ENCODE peak calls at places on chromosomes 7 and 10, in nine cellular contexts. L is kidney epithelial cell; I is CD4-positive, alpha-beta memory T cell; Y is tibial artery; B is thoracic aorta; X is sigmoid colon; P is OCI-LY7; O is left ventricle myocardium inferior; K is heart left ventricle. M is an unnamed sample.

GRCh38 chr7:69283421-69283820 is 314.9 kb upstream of the AUTS2 start:
- DNase-seq in O (no peak), P (no peak), X (no peak), K (no peak), I (no peak), B (no peak), L (no peak), Y (no peak), M (no peak)

GRCh38 chr10:119651514-119652327 is 541 bp downstream of the BAG3 start:
- DNase-seq in X (peak; percentile 69), B (no peak), Y (peak; percentile 69), P (no peak), I (no peak), L (no peak), K (no peak), O (peak; percentile 22), M (no peak)

GRCh38 chr7:90455163-90456030 is 14.0 kb upstream of the PTTG1IP2 start:
- DNase-seq in O (no peak), K (no peak), Y (no peak), L (peak; percentile 9), B (no peak), P (peak; percentile 33), I (no peak), X (no peak), M (no peak)

GRCh38 chr7:1693991-1694524 is 24.0 kb downstream of the ELFN1 start:
- DNase-seq in P (no peak), L (peak; percentile 18), I (no peak), O (peak; percentile 20), Y (peak; percentile 54), X (peak; percentile 46), B (no peak), K (peak; percentile 38), M (peak; percentile 54)

GRCh38 chr10:72784551-72785421 is 92.8 kb downstream of the MCU start:
- DNase-seq in K (peak; percentile 64), P (no peak), B (no peak), Y (peak; percentile 72), L (peak; percentile 51), X (peak; percentile 65), I (no peak), O (peak; percentile 40), M (peak; percentile 73)

GRCh38 chr7:113824117-113824823 is 94.5 kb downstream of the PPP1R3A start:
- DNase-seq in L (no peak), K (peak; percentile 28), P (no peak), O (no peak), B (no peak), X (no peak), I (no peak), Y (no peak), M (no peak)

GRCh38 chr7:134669845-134670373 is 23.3 kb downstream of the BPGM start:
- DNase-seq in B (no peak), L (peak; percentile 89), P (peak; percentile 10), X (no peak), K (peak; percentile 59), Y (peak; percentile 67), I (peak; percentile 94), O (no peak), M (peak; percentile 89)

GRCh38 chr7:148563583-148564274 is 26.8 kb upstream of the C7orf33 start:
- DNase-seq in K (no peak), Y (no peak), L (no peak), X (no peak), O (no peak), B (no peak), I (no peak), P (no peak), M (no peak)

GRCh38 chr10:124242365-124242764 is 149.0 kb upstream of the CHST15 start:
- DNase-seq in L (no peak), K (no peak), O (no peak), B (no peak), Y (no peak), P (no peak), X (peak; percentile 45), I (no peak), M (no peak)

GRCh38 chr10:52213511-52213831 is 100.6 kb upstream of the DKK1 start:
- DNase-seq in B (no peak), X (no peak), K (peak; percentile 36), L (no peak), Y (no peak), I (no peak), P (no peak), O (no peak), M (no peak)

GRCh38 chr10:70575874-70576802 is 26.4 kb downstream of the PRF1 start:
- DNase-seq in X (peak; percentile 67), K (peak; percentile 69), B (no peak), P (peak; percentile 92), I (no peak), Y (peak; percentile 67), L (peak; percentile 77), O (peak; percentile 57), M (no peak)

GRCh38 chr7:74215921-74216320 is 6.1 kb downstream of the LAT2 start:
- DNase-seq in P (no peak), X (no peak), K (no peak), O (no peak), B (no peak), Y (no peak), I (no peak), L (no peak), M (no peak)

GRCh38 chr10:11147723-11148122 is 130.1 kb downstream of the CELF2 start:
- DNase-seq in Y (no peak), O (no peak), K (no peak), L (no peak), P (peak; percentile 16), B (no peak), X (no peak), I (peak; percentile 62), M (no peak)

DNA sequence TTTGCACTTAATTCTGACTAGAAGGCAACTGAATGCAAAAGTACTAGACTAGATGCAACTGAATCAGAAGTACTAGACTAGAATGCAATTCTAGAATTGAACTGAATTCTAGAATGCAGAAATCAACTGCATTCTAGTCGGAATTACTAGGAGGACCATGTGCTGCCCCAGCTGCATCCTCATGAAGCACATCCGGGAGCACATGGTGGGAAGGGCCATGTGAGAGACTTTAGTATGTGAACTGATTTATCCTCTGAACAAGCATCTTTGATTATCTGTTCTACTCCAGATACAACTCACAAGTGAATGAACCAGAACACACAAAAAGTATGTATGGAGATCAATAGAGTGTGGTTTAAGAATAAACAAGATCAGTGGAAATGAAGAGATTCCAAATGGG is 115.1 kb downstream of the GALNT11 start:
- DNase-seq in K (no peak), Y (no peak), I (no peak), L (no peak), P (no peak), X (no peak), B (no peak), O (no peak), M (no peak)
- H3K36me3 ChIP-seq in K (peaks cover 60% of the 10 kb centered on the region), Y (peaks cover 67% of the 10 kb centered on the region), I (peaks cover 46% of the 10 kb centered on the region), L (peaks cover 2% of the 10 kb centered on the region), P (peaks cover 99% of the 10 kb centered on the region), X (peaks cover 41% of the 10 kb centered on the region), B (peaks cover 40% of the 10 kb centered on the region), O (peaks cover 70% of the 10 kb centered on the region), M (peaks cover 74% of the 10 kb centered on the region)

GRCh38 chr7:141421306-141421705 is 129.9 kb upstream of the AGK start:
- DNase-seq in L (no peak), Y (no peak), O (no peak), X (no peak), I (no peak), B (no peak), K (no peak), P (no peak), M (no peak)
- H3K4me3 ChIP-seq in L (no peak overlapping the region), Y (no peak overlapping the region), O (no peak overlapping the region), X (no peak overlapping the region), I (no peak overlapping the region), B (no peak overlapping the region), K (no peak overlapping the region), P (no peak overlapping the region), M (no peak overlapping the region)

DNA sequence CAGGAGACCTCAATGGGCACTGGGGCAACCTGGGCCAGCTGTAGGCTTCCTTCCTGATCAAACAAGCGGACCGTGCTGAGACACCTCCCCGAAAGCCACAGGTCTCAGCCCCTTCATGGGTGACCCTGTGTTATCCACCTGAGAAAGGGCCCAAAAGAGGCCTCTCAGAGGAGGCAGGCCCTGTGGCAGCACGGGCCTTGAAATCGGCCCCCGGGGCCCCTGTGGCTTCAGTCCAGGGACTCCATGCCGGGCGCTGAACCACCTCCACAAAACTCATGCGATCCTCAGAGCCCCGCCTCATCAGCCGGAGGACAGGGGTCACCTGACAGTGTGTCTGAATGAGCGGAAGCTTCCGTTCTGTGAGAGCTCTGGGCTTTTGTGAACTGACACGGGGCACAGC is 307.1 kb downstream of the PAXIP1 start:
- DNase-seq in L (no peak), B (no peak), O (no peak), K (no peak), I (no peak), X (no peak), Y (no peak), P (no peak), M (no peak)
- H3K36me3 ChIP-seq in L (no peaks in the 10 kb centered on the region), B (no peaks in the 10 kb centered on the region), O (no peaks in the 10 kb centered on the region), K (no peaks in the 10 kb centered on the region), I (no peaks in the 10 kb centered on the region), X (no peaks in the 10 kb centered on the region), Y (no peaks in the 10 kb centered on the region), P (no peaks in the 10 kb centered on the region), M (no peaks in the 10 kb centered on the region)

GRCh38 chr7:130490888-130491771 is 755 bp upstream of the MEST start:
- DNase-seq in K (peak; percentile 36), Y (no peak), X (peak; percentile 78), L (no peak), O (no peak), P (no peak), B (no peak), I (no peak), M (no peak)

GRCh38 chr7:130493275-130493868 is 1.5 kb downstream of the MEST start:
- DNase-seq in L (no peak), O (no peak), K (no peak), Y (no peak), X (no peak), B (no peak), I (no peak), P (no peak), M (no peak)

GRCh38 chr7:130490287-130490686 is 1.6 kb upstream of the MEST start:
- DNase-seq in B (no peak), Y (no peak), X (no peak), K (no peak), O (no peak), I (no peak), P (no peak), L (no peak), M (no peak)

GRCh38 chr7:130492519-130493274 is 812 bp downstream of the MEST start:
- DNase-seq in O (no peak), Y (no peak), I (no peak), X (no peak), K (no peak), L (no peak), P (no peak), B (no peak), M (no peak)

DNA sequence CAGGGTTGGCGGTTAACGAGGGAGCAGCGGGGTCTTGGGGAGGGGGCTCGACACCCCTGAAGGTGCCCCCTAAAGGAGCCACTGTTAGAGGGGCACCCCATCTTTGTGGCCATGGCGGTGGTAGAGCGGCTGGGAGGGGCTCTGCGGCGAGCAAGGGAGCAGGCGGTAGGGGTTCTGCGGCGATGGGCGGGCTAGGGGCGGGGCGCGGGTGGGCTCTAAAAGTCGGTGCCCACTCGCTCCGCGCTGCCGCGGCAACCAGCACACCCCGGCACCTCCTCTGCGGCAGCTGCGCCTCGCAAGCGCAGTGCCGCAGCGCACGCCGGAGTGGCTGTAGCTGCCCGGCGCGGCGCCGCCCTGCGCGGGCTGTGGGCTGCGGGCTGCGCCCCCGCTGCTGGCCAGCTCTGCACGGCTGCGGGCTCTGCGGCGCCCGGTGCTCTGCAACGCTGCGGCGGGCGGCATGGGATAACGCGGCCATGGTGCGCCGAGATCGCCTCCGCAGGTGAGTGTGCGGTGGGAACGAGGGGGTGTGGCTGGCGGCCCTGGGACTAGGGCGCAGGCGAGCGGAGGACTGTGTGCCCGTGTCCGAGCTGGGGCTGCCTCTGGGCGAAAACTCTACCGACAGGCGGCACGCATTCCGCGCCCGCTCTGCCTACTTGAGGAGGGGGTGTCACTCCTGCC is at the start of gene MEST:
- DNase-seq in O (no peak), B (no peak), X (no peak), Y (no peak), I (no peak), K (no peak), L (no peak), P (no peak), M (peak; percentile 53)
- H3K4me3 ChIP-seq in O (peak within 1 kb of the TSS; percentile 63), B (peak within 1 kb of the TSS; percentile 61), X (peak within 1 kb of the TSS; percentile 52), Y (peak within 1 kb of the TSS; percentile 54), I (no peak within 1 kb of the TSS), K (peak within 1 kb of the TSS; percentile 54), L (peak within 1 kb of the TSS; percentile 55), P (no peak within 1 kb of the TSS), M (peak within 1 kb of the TSS; percentile 40)

M was measured in RWPE2.